ENCODE peak calls at places on chromosomes 3 and 15, in five cellular contexts. One of them, this sample, is unnamed.

GRCh38 chr15:55907797-55908196 is 85.6 kb downstream of the NEDD4 start:
- DNase-seq in SK-N-SH: peak
- DNase-seq in OCI-LY7: no peak
- DNase-seq in GM23248: peak
- DNase-seq in PC-3: peak
- DNase-seq in this sample: peak

GRCh38 chr3:101963902-101964362 is 114.6 kb downstream of the NFKBIZ start:
- DNase-seq in SK-N-SH: no peak
- DNase-seq in OCI-LY7: no peak
- DNase-seq in PC-3: peak
- DNase-seq in GM23248: peak
- DNase-seq in this sample: no peak

GRCh38 chr3:63724987-63725386 is 72.5 kb downstream of the SNTN start:
- DNase-seq in PC-3: no peak
- DNase-seq in OCI-LY7: no peak
- DNase-seq in GM23248: peak
- DNase-seq in SK-N-SH: peak
- DNase-seq in this sample: peak

GRCh38 chr3:70811880-70812279 is 499.4 kb upstream of the MDFIC2 start:
- DNase-seq in OCI-LY7: no peak
- DNase-seq in SK-N-SH: no peak
- DNase-seq in PC-3: no peak
- DNase-seq in GM23248: peak
- DNase-seq in this sample: peak

GRCh38 chr3:37953226-37953625 is 37.4 kb upstream of the VILL start:
- DNase-seq in PC-3: no peak
- DNase-seq in OCI-LY7: no peak
- DNase-seq in GM23248: no peak
- DNase-seq in SK-N-SH: no peak
- DNase-seq in this sample: no peak

GRCh38 chr3:189936210-189936609 is 184.5 kb downstream of the P3H2 start:
- DNase-seq in SK-N-SH: no peak
- DNase-seq in PC-3: peak
- DNase-seq in OCI-LY7: no peak
- DNase-seq in GM23248: peak
- DNase-seq in this sample: no peak

GRCh38 chr3:12993022-12993622 is 80.1 kb downstream of the IQSEC1 start:
- DNase-seq in GM23248: peak
- DNase-seq in OCI-LY7: no peak
- DNase-seq in PC-3: peak
- DNase-seq in SK-N-SH: peak
- DNase-seq in this sample: peak

GRCh38 chr3:190338717-190339116 is 16.5 kb upstream of the CLDN1 start:
- DNase-seq in GM23248: peak
- DNase-seq in OCI-LY7: no peak
- DNase-seq in SK-N-SH: no peak
- DNase-seq in PC-3: peak
- DNase-seq in this sample: peak

GRCh38 chr15:69537888-69538287 is 85.3 kb downstream of the RPLP1 start:
- DNase-seq in GM23248: no peak
- DNase-seq in OCI-LY7: no peak
- DNase-seq in PC-3: no peak
- DNase-seq in SK-N-SH: peak
- DNase-seq in this sample: no peak

GRCh38 chr3:188442430-188442829 is 288.5 kb downstream of the LPP start:
- DNase-seq in OCI-LY7: peak
- DNase-seq in PC-3: no peak
- DNase-seq in SK-N-SH: no peak
- DNase-seq in GM23248: no peak
- DNase-seq in this sample: no peak

GRCh38 chr15:25245801-25246622 is 192.8 kb downstream of the UBE3A start:
- DNase-seq in OCI-LY7: no peak
- DNase-seq in SK-N-SH: no peak
- DNase-seq in PC-3: no peak
- DNase-seq in GM23248: no peak
- DNase-seq in this sample: no peak

GRCh38 chr3:139309046-139309660 is 34.7 kb upstream of the MRPS22 start:
- DNase-seq in OCI-LY7: no peak
- DNase-seq in SK-N-SH: no peak
- DNase-seq in PC-3: no peak
- DNase-seq in GM23248: no peak
- DNase-seq in this sample: no peak

GRCh38 chr3:128083980-128084674 is 31.9 kb downstream of the SEC61A1 start:
- DNase-seq in SK-N-SH: no peak
- DNase-seq in GM23248: no peak
- DNase-seq in PC-3: no peak
- DNase-seq in OCI-LY7: no peak
- DNase-seq in this sample: no peak

GRCh38 chr3:121821421-121822199 is 13.2 kb downstream of the IQCB1 start:
- DNase-seq in SK-N-SH: no peak
- DNase-seq in PC-3: no peak
- DNase-seq in OCI-LY7: no peak
- DNase-seq in GM23248: no peak
- DNase-seq in this sample: no peak

GRCh38 chr3:25532763-25533162 is 104.7 kb downstream of the RARB start:
- DNase-seq in PC-3: peak
- DNase-seq in OCI-LY7: peak
- DNase-seq in GM23248: no peak
- DNase-seq in SK-N-SH: no peak
- DNase-seq in this sample: no peak

GRCh38 chr3:19573644-19574043 is 360.4 kb downstream of the EFHB start:
- DNase-seq in PC-3: no peak
- DNase-seq in SK-N-SH: no peak
- DNase-seq in OCI-LY7: no peak
- DNase-seq in GM23248: no peak
- DNase-seq in this sample: no peak

GRCh38 chr15:81191701-81192100 is 5.0 kb upstream of the IL16 start:
- DNase-seq in OCI-LY7: no peak
- DNase-seq in SK-N-SH: no peak
- DNase-seq in GM23248: no peak
- DNase-seq in PC-3: no peak
- DNase-seq in this sample: no peak

GRCh38 chr3:42159706-42160472 is 68.7 kb downstream of the TRAK1 start:
- DNase-seq in GM23248: peak
- DNase-seq in OCI-LY7: peak
- DNase-seq in SK-N-SH: peak
- DNase-seq in PC-3: no peak
- DNase-seq in this sample: peak

GRCh38 chr3:29789686-29790085 is 508.8 kb downstream of the RBMS3 start:
- DNase-seq in OCI-LY7: no peak
- DNase-seq in SK-N-SH: peak
- DNase-seq in GM23248: peak
- DNase-seq in PC-3: no peak
- DNase-seq in this sample: no peak

GRCh38 chr3:38297947-38298711 is 16.0 kb downstream of the SLC22A14 start:
- DNase-seq in PC-3: peak
- DNase-seq in OCI-LY7: peak
- DNase-seq in GM23248: peak
- DNase-seq in SK-N-SH: no peak
- DNase-seq in this sample: no peak

GRCh38 chr3:171935261-171936123 is 92.3 kb downstream of the TMEM212 start:
- DNase-seq in SK-N-SH: no peak
- DNase-seq in OCI-LY7: no peak
- DNase-seq in PC-3: no peak
- DNase-seq in GM23248: no peak
- DNase-seq in this sample: no peak
- H2AFZ ChIP-seq in SK-N-SH: no peak
- H2AFZ ChIP-seq in OCI-LY7: no peak
- H2AFZ ChIP-seq in PC-3: no peak
- H2AFZ ChIP-seq in GM23248: no peak
- H2AFZ ChIP-seq in this sample: no peak

GRCh38 chr3:46845860-46846623 is 17.2 kb downstream of the MYL3 start:
- DNase-seq in GM23248: peak
- DNase-seq in OCI-LY7: peak
- DNase-seq in SK-N-SH: peak
- DNase-seq in PC-3: peak
- DNase-seq in this sample: peak
- TF ChIP-seq EZH2phosphoT487 in GM23248: no peak
- TF ChIP-seq EZH2phosphoT487 in OCI-LY7: no peak
- TF ChIP-seq EZH2phosphoT487 in SK-N-SH: no peak
- TF ChIP-seq EZH2phosphoT487 in PC-3: no peak
- TF ChIP-seq EZH2phosphoT487 in this sample: no peak

DNA sequence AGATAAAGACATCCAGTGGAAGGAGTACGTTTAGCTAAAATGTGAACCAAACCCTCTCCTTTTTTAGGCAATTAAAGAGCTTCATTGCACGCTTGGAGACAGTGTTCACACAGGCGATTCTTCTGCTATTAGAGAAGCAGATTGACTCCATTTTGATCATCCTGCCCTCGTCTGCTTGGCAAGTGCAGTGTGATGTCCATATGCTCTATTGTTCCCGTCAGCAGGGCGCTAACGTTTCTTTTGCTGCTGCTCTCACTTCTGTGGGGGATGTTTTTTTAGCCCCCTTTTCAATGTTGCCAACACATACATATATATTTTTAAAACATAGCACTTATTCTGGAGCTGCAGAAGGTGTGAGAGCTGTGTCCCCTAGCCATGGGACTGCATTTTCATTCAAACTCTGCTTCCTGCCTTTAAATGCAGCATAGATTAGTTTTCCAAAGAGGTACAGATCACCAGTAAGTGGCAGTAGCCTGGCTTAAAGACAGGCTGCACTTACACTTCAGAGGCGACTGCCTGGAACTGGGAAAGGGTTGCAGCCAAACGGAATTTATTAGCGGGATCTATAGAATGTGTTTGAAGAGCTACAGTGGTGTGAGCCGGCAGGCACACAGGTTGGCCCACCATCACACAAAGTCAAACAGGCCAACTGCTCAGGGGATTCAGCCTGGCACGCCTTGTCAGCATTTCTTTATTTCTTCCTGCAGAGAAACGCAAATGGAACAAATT is 292.6 kb upstream of the DPH6 start:
- DNase-seq in GM23248: no peak
- DNase-seq in PC-3: no peak
- DNase-seq in SK-N-SH: no peak
- DNase-seq in OCI-LY7: no peak
- DNase-seq in this sample: no peak
- H3K4me3 ChIP-seq in GM23248: no peak
- H3K4me3 ChIP-seq in PC-3: no peak
- H3K4me3 ChIP-seq in SK-N-SH: no peak
- H3K4me3 ChIP-seq in OCI-LY7: no peak
- H3K4me3 ChIP-seq in this sample: no peak

GRCh38 chr3:162292409-162292808 is 795.8 kb downstream of the OTOL1 start:
- DNase-seq in SK-N-SH: no peak
- DNase-seq in OCI-LY7: no peak
- DNase-seq in PC-3: no peak
- DNase-seq in GM23248: no peak
- DNase-seq in this sample: no peak

GRCh38 chr3:162295323-162295983 is 798.8 kb downstream of the OTOL1 start:
- DNase-seq in PC-3: peak
- DNase-seq in GM23248: peak
- DNase-seq in OCI-LY7: no peak
- DNase-seq in SK-N-SH: no peak
- DNase-seq in this sample: peak
- H2AFZ ChIP-seq in PC-3: peak
- H2AFZ ChIP-seq in GM23248: peak
- H2AFZ ChIP-seq in OCI-LY7: no peak
- H2AFZ ChIP-seq in SK-N-SH: peak
- H2AFZ ChIP-seq in this sample: no peak

DNA sequence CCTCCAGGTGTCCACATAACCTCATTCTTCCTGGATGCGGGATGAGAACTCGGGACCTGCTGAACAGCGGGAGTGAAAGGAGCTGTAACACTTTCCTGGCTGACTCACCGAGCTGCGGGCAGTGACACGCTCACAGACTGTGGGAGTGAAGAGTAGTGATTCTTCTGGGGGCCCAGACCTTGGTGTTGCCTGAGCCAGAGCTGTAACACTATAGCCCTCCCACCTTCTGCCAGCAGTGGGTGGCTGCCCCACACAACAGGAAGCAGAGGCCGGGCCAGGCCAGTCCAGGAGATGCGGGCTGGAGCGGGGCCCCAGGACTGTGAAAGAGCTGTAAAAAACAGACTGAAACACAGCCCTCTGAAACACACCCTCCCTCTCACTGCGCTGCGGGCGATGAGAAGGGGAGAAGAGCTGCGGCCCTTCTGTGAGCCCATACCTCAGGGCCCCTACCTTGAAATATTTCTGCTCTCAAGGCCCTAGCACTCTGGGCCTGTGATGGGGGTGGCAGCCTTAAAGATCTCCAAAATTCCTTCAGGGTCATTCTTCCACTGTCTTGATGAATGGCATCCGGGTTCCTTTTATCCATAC is 464.0 kb upstream of the CCDC54 start:
- DNase-seq in OCI-LY7: no peak
- DNase-seq in PC-3: no peak
- DNase-seq in GM23248: no peak
- DNase-seq in SK-N-SH: no peak
- DNase-seq in this sample: no peak
- TF ChIP-seq EZH2phosphoT487 in OCI-LY7: no peak
- TF ChIP-seq EZH2phosphoT487 in PC-3: no peak
- TF ChIP-seq EZH2phosphoT487 in GM23248: no peak
- TF ChIP-seq EZH2phosphoT487 in SK-N-SH: no peak
- TF ChIP-seq EZH2phosphoT487 in this sample: no peak

GRCh38 chr15:97944724-97945123 is 15.8 kb upstream of the ARRDC4 start:
- DNase-seq in PC-3: no peak
- DNase-seq in SK-N-SH: no peak
- DNase-seq in GM23248: no peak
- DNase-seq in OCI-LY7: no peak
- DNase-seq in this sample: no peak

GRCh38 chr15:97947465-97948262 is 12.8 kb upstream of the ARRDC4 start:
- DNase-seq in PC-3: no peak
- DNase-seq in OCI-LY7: no peak
- DNase-seq in GM23248: peak
- DNase-seq in SK-N-SH: no peak
- DNase-seq in this sample: peak
- H3K4me3 ChIP-seq in PC-3: no peak
- H3K4me3 ChIP-seq in OCI-LY7: no peak
- H3K4me3 ChIP-seq in GM23248: no peak
- H3K4me3 ChIP-seq in SK-N-SH: no peak
- H3K4me3 ChIP-seq in this sample: no peak

GRCh38 chr3:181998828-181999227 is 287.1 kb downstream of the SOX2 start:
- DNase-seq in PC-3: no peak
- DNase-seq in SK-N-SH: no peak
- DNase-seq in OCI-LY7: no peak
- DNase-seq in GM23248: no peak
- DNase-seq in this sample: no peak

GRCh38 chr3:182000454-182000853 is 288.7 kb downstream of the SOX2 start:
- DNase-seq in OCI-LY7: no peak
- DNase-seq in PC-3: no peak
- DNase-seq in GM23248: no peak
- DNase-seq in SK-N-SH: no peak
- DNase-seq in this sample: no peak

DNA sequence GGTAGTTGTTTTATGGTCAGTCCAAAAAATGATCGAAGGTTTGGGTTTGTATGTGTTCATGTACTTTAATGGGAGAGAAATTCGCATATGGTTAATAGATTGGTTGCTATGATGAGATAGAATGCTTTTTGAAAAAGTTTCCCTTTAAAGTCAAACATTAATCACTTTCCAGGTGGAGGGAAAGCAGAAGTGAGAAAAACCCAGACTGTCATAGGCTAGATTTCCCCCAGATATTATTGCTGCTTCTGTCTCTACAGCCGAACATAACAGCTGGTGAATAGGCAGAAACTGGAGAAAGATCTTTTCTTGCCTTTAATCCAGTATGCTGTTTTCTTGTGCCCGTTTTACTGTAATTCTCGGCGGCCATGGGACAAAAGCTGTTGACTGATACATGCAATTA is 287.6 kb downstream of the SOX2 start:
- DNase-seq in OCI-LY7: peak
- DNase-seq in SK-N-SH: no peak
- DNase-seq in GM23248: no peak
- DNase-seq in PC-3: no peak
- DNase-seq in this sample: no peak
- H2AFZ ChIP-seq in OCI-LY7: peak
- H2AFZ ChIP-seq in SK-N-SH: no peak
- H2AFZ ChIP-seq in GM23248: no peak
- H2AFZ ChIP-seq in PC-3: no peak
- H2AFZ ChIP-seq in this sample: no peak

This sample was measured in hepatocyte.